ENCODE peak calls at places on chromosomes 5 and 9, in five cellular contexts. E, Q, W, F and R are unnamed samples.

GRCh38 chr5:178455480-178455835 is 134.7 kb downstream of the COL23A1 start:
- DNase-seq in E (no peak), Q (no peak), W (no peak), F (no peak), R (no peak)

GRCh38 chr5:98789029-98789428 is 15.6 kb downstream of the RGMB start:
- DNase-seq in E (no peak), Q (no peak), W (no peak), F (no peak), R (no peak)

GRCh38 chr9:85471791-85472190 is 270.0 kb downstream of the AGTPBP1 start:
- DNase-seq in E (no peak), Q (no peak), W (no peak), F (no peak), R (no peak)

GRCh38 chr5:594241-594860 is 17.8 kb upstream of the CEP72 start:
- DNase-seq in E (no peak), Q (no peak), W (no peak), F (no peak), R (no peak)

GRCh38 chr5:101783241-101784095 is 512.6 kb downstream of the SLCO4C1 start:
- DNase-seq in E (no peak), Q (no peak), W (no peak), F (no peak), R (no peak)

GRCh38 chr9:135699440-135699839 is at the start of gene SOHLH1:
- DNase-seq in E (no peak), Q (no peak), W (no peak), F (no peak), R (no peak)

GRCh38 chr9:108543251-108543768 is 312.5 kb downstream of the ACTL7B start:
- DNase-seq in E (peak), Q (no peak), W (no peak), F (no peak), R (no peak)

GRCh38 chr9:135615666-135616620 is 23.4 kb downstream of the GLT6D1 start:
- DNase-seq in E (no peak), Q (no peak), W (no peak), F (no peak), R (no peak)

GRCh38 chr9:88418715-88419540 is 30.7 kb downstream of the SPIN1 start:
- DNase-seq in E (no peak), Q (no peak), W (no peak), F (no peak), R (no peak)

GRCh38 chr5:174195517-174195916 is 150.0 kb downstream of the NSG2 start:
- DNase-seq in E (no peak), Q (no peak), W (no peak), F (no peak), R (no peak)

GRCh38 chr5:149421834-149422233 is 42.7 kb upstream of the IL17B start:
- DNase-seq in E (no peak), Q (no peak), W (no peak), F (no peak), R (no peak)

GRCh38 chr9:115691686-115692085 is 461.9 kb upstream of the PAPPA start:
- DNase-seq in E (no peak), Q (peak), W (no peak), F (no peak), R (no peak)

GRCh38 chr5:51278458-51279049 is 104.7 kb upstream of the ISL1 start:
- DNase-seq in E (no peak), Q (no peak), W (no peak), F (no peak), R (no peak)